ENCODE peak calls at places on chromosomes 12 and 14, in four cellular contexts. V is aorta, N is breast epithelium, F is uterus. B is an unnamed sample.

GRCh38 chr14:68981539-68981976 is 2.5 kb upstream of the ACTN1 start:
- DNase-seq in V (no peak), N (no peak), F (no peak), B (no peak)

GRCh38 chr14:90644882-90645281 is 171.3 kb downstream of the TTC7B start:
- DNase-seq in V (peak; percentile 63), N (no peak), F (peak; percentile 57), B (no peak)

GRCh38 chr12:124109760-124110159 is 136.7 kb downstream of the ZNF664 start:
- DNase-seq in V (no peak), N (no peak), F (no peak), B (no peak)

GRCh38 chr14:103745424-103745823 is 29.8 kb downstream of the ZFYVE21 start:
- DNase-seq in V (no peak), N (no peak), F (no peak), B (no peak)

GRCh38 chr12:47078733-47079364 is 572 bp upstream of the PCED1B start:
- DNase-seq in V (peak; percentile 69), N (no peak), F (peak; percentile 30), B (no peak)

GRCh38 chr12:90679674-90680073 is 275.3 kb downstream of the CCER1 start:
- DNase-seq in V (no peak), N (no peak), F (no peak), B (no peak)

GRCh38 chr12:113152196-113152834 is 2.8 kb downstream of the CFAP73 start:
- DNase-seq in V (no peak), N (no peak), F (no peak), B (no peak)

GRCh38 chr14:69428289-69428998 is 30.0 kb downstream of the SLC39A9 start:
- DNase-seq in V (no peak), N (no peak), F (no peak), B (no peak)

GRCh38 chr12:90833228-90833627 is 121.7 kb downstream of the CCER1 start:
- DNase-seq in V (no peak), N (no peak), F (no peak), B (no peak)

GRCh38 chr12:124152733-124153132 is 142.2 kb upstream of the RFLNA start:
- DNase-seq in V (no peak), N (no peak), F (no peak), B (no peak)

GRCh38 chr12:106722854-106723253 is 51.6 kb upstream of the RIC8B start:
- DNase-seq in V (no peak), N (no peak), F (no peak), B (no peak)

GRCh38 chr14:103517626-103518415 is 4.8 kb downstream of the CKB start:
- DNase-seq in V (peak; percentile 64), N (no peak), F (peak; percentile 53), B (peak; percentile 70)

GRCh38 chr14:31449971-31450610 is 7.2 kb downstream of the DTD2 start:
- DNase-seq in V (no peak), N (no peak), F (no peak), B (no peak)

GRCh38 chr12:10959777-10960176 is 20.7 kb upstream of the TAS2R14 start:
- DNase-seq in V (no peak), N (no peak), F (no peak), B (no peak)

GRCh38 chr14:94671870-94672444 is 59.8 kb downstream of the SERPINA3 start:
- DNase-seq in V (no peak), N (no peak), F (no peak), B (peak; percentile 57)

GRCh38 chr14:104877806-104878550 is 12.9 kb downstream of the CEP170B start:
- DNase-seq in V (peak; percentile 42), N (no peak), F (no peak), B (no peak)

GRCh38 chr12:70920251-70920851 is at the start of gene PTPRR:
- DNase-seq in V (peak; percentile 38), N (no peak), F (no peak), B (no peak)

GRCh38 chr14:23665302-23666016 is 29.3 kb downstream of the DHRS2 start:
- DNase-seq in V (no peak), N (no peak), F (no peak), B (no peak)

GRCh38 chr14:69696633-69697557 is 70.0 kb upstream of the SRSF5 start:
- DNase-seq in V (no peak), N (no peak), F (no peak), B (no peak)

GRCh38 chr14:99257673-99258221 is 14.2 kb downstream of the BCL11B start:
- DNase-seq in V (no peak), N (no peak), F (no peak), B (no peak)

GRCh38 chr12:70254225-70254624 is 11.0 kb downstream of the CNOT2 start:
- DNase-seq in V (no peak), N (no peak), F (no peak), B (no peak)

GRCh38 chr12:52316701-52317100 is 4.5 kb downstream of the KRT83 start:
- DNase-seq in V (no peak), N (no peak), F (no peak), B (no peak)

GRCh38 chr14:19947413-19948090 is 16.8 kb downstream of the OR4K1 start:
- DNase-seq in V (no peak), N (no peak), F (no peak), B (no peak)

GRCh38 chr14:72094844-72095582 is 162.8 kb downstream of the RGS6 start:
- DNase-seq in V (no peak), N (no peak), F (no peak), B (no peak)

GRCh38 chr12:32448581-32448980 is 49.2 kb downstream of the FGD4 start:
- DNase-seq in V (no peak), N (no peak), F (no peak), B (no peak)

GRCh38 chr14:75961662-75962061 is 20.1 kb downstream of the TGFB3 start:
- DNase-seq in V (no peak), N (no peak), F (no peak), B (no peak)

GRCh38 chr14:83548061-83548839 is 1981.7 kb upstream of the FLRT2 start:
- DNase-seq in V (no peak), N (no peak), F (no peak), B (no peak)

GRCh38 chr12:12539411-12539810 is 23.3 kb downstream of the DUSP16 start:
- DNase-seq in V (no peak), N (no peak), F (no peak), B (no peak)

GRCh38 chr12:69608114-69608513 is 2.6 kb downstream of the LRRC10 start:
- DNase-seq in V (no peak), N (no peak), F (no peak), B (no peak)

GRCh38 chr12:4320859-4321701 is at the start of gene TIGAR:
- DNase-seq in V (peak; percentile 96), N (peak; percentile 85), F (peak; percentile 88), B (peak; percentile 95)

GRCh38 chr12:119227292-119227691 is 48.6 kb downstream of the HSPB8 start:
- DNase-seq in V (no peak), N (no peak), F (no peak), B (no peak)

GRCh38 chr14:67620217-67620789 is 583 bp downstream of the ARG2 start:
- DNase-seq in V (no peak), N (no peak), F (peak; percentile 38), B (no peak)

GRCh38 chr14:34911209-34912150 is 36.3 kb upstream of the BAZ1A start:
- DNase-seq in V (no peak), N (no peak), F (no peak), B (no peak)

GRCh38 chr12:55727643-55728184 is 1.1 kb downstream of the CD63 start:
- DNase-seq in V (peak; percentile 83), N (peak; percentile 53), F (peak; percentile 81), B (no peak)
- H3K36me3 ChIP-seq in V (no peaks in the 10 kb centered on the region), N (no peaks in the 10 kb centered on the region), F (no peaks in the 10 kb centered on the region), B (peaks cover 39% of the 10 kb centered on the region)

DNA sequence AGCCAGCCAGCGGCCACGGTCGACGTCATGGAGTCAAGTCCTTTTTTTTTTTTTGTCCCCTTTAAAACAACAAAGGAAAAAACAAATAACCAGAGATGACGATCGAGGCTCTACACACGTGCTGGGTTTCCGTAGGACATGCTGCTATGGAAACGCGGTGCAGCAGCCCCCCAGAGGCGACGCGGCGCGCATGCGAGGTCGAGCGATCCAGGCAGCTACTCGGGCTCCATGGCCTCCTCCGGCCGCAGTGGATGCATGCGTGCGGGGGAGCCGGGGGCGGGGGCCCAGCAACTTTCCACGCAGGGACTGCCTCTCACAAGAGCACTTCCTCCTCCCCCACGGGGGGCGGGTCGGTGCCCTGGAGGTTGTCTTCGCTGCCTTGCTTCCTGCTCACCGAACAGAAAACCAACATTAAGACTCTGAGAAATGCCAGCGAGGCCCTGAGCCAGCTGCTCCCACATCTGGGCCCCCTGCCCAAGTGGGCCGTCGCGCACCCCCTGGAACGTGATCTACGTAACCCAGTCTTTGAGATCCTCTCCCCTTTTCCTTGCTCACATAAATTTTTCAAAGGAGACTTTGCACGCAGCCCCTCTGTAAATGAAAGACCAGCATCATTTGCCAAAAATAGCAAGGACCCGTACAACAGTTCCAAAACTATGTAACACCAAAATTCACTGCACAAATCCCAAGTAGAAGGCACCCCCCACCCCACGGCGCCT is 30.7 kb downstream of the P2RX4 start:
- DNase-seq in V (peak; percentile 91), N (peak; percentile 78), F (peak; percentile 93), B (no peak)
- H3K4me3 ChIP-seq in V (no peak overlapping the region), N (peak overlapping the region; percentile 63), F (peak overlapping the region; percentile 33), B (no peak overlapping the region)

GRCh38 chr12:66679441-66680069 is 679 bp upstream of the GRIP1 start:
- DNase-seq in V (no peak), N (no peak), F (no peak), B (no peak)

GRCh38 chr12:66684222-66684621 is 5.3 kb upstream of the GRIP1 start:
- DNase-seq in V (no peak), N (no peak), F (no peak), B (no peak)

GRCh38 chr12:66683073-66683472 is 4.2 kb upstream of the GRIP1 start:
- DNase-seq in V (no peak), N (no peak), F (no peak), B (no peak)

GRCh38 chr12:66678640-66679268 is at the start of gene GRIP1:
- DNase-seq in V (no peak), N (no peak), F (no peak), B (no peak)

GRCh38 chr12:66683822-66684221 is 4.9 kb upstream of the GRIP1 start:
- DNase-seq in V (no peak), N (no peak), F (no peak), B (no peak)
- H3K27ac ChIP-seq in V (no peak overlapping the region), N (no peak overlapping the region), F (no peak overlapping the region), B (no peak overlapping the region)

GRCh38 chr12:110733089-110733715 is 9.5 kb downstream of the PPP1CC start:
- DNase-seq in V (no peak), N (no peak), F (no peak), B (no peak)
- H3K36me3 ChIP-seq in V (peaks cover 6% of the 10 kb centered on the region), N (no peaks in the 10 kb centered on the region), F (no peaks in the 10 kb centered on the region), B (peaks cover 93% of the 10 kb centered on the region)

GRCh38 chr14:73771848-73772705 is 57.9 kb upstream of the PNMA1 start:
- DNase-seq in V (peak; percentile 63), N (no peak), F (peak; percentile 74), B (peak; percentile 88)
- H3K4me3 ChIP-seq in V (no peak overlapping the region), N (no peak overlapping the region), F (no peak overlapping the region), B (no peak overlapping the region)

GRCh38 chr12:99809921-99810320 is 162.4 kb downstream of the GARIN6 start:
- DNase-seq in V (no peak), N (no peak), F (no peak), B (no peak)

GRCh38 chr12:99806304-99806703 is 158.8 kb downstream of the GARIN6 start:
- DNase-seq in V (no peak), N (no peak), F (no peak), B (no peak)

GRCh38 chr12:99804715-99805114 is 157.2 kb downstream of the GARIN6 start:
- DNase-seq in V (no peak), N (no peak), F (no peak), B (no peak)
- H3K27ac ChIP-seq in V (no peak overlapping the region), N (no peak overlapping the region), F (no peak overlapping the region), B (no peak overlapping the region)

GRCh38 chr12:132066345-132066685 is 77.8 kb downstream of the DDX51 start:
- DNase-seq in V (no peak), N (no peak), F (no peak), B (no peak)
- H3K36me3 ChIP-seq in V (peaks cover 16% of the 10 kb centered on the region), N (peaks cover 19% of the 10 kb centered on the region), F (no peaks in the 10 kb centered on the region), B (peaks cover 45% of the 10 kb centered on the region)

GRCh38 chr12:114480309-114481199 is 74.6 kb upstream of the TBX5 start:
- DNase-seq in V (no peak), N (no peak), F (no peak), B (no peak)
- H3K4me3 ChIP-seq in V (peak overlapping the region; percentile 44), N (peak overlapping the region; percentile 54), F (no peak overlapping the region), B (peak overlapping the region; percentile 12)

B was measured in RWPE2.